ENCODE peak calls at places on chromosomes 11 and 22, in ten cellular contexts. One of them, this sample, is unnamed.

GRCh38 chr22:32202539-32203180 is 2.2 kb downstream of the RFPL2 start:
- DNase-seq in NB4: peak
- DNase-seq in stimulated activated CD4-positive, alpha-beta T cell treated with anti-CD3 and anti-CD28 coated beads, Interleukin-4, amount 100 ng/mL, for 4 hours: no peak
- DNase-seq in naive thymus-derived CD4-positive, alpha-beta T cell: no peak
- DNase-seq in fibroblast of pulmonary artery: peak
- DNase-seq in neural progenitor cell: peak
- DNase-seq in prostate gland: peak
- DNase-seq in lung: peak
- DNase-seq in HuH-7.5: peak
- DNase-seq in astrocyte of the spinal cord: peak
- DNase-seq in this sample: peak

GRCh38 chr11:34274712-34275398 is 83.0 kb downstream of the ABTB2 start:
- DNase-seq in astrocyte of the spinal cord: peak
- DNase-seq in HuH-7.5: peak
- DNase-seq in stimulated activated CD4-positive, alpha-beta T cell treated with anti-CD3 and anti-CD28 coated beads, Interleukin-4, amount 100 ng/mL, for 4 hours: no peak
- DNase-seq in fibroblast of pulmonary artery: peak
- DNase-seq in lung: peak
- DNase-seq in NB4: no peak
- DNase-seq in naive thymus-derived CD4-positive, alpha-beta T cell: no peak
- DNase-seq in prostate gland: peak
- DNase-seq in neural progenitor cell: no peak
- DNase-seq in this sample: peak

GRCh38 chr11:67026941-67027340 is 4.0 kb downstream of the SYT12 start:
- DNase-seq in neural progenitor cell: no peak
- DNase-seq in HuH-7.5: no peak
- DNase-seq in stimulated activated CD4-positive, alpha-beta T cell treated with anti-CD3 and anti-CD28 coated beads, Interleukin-4, amount 100 ng/mL, for 4 hours: no peak
- DNase-seq in prostate gland: no peak
- DNase-seq in fibroblast of pulmonary artery: no peak
- DNase-seq in NB4: no peak
- DNase-seq in astrocyte of the spinal cord: no peak
- DNase-seq in naive thymus-derived CD4-positive, alpha-beta T cell: no peak
- DNase-seq in lung: no peak
- DNase-seq in this sample: no peak

GRCh38 chr11:29448246-29448877 is 568.5 kb downstream of the KCNA4 start:
- DNase-seq in prostate gland: no peak
- DNase-seq in neural progenitor cell: peak
- DNase-seq in HuH-7.5: no peak
- DNase-seq in NB4: peak
- DNase-seq in astrocyte of the spinal cord: peak
- DNase-seq in fibroblast of pulmonary artery: peak
- DNase-seq in naive thymus-derived CD4-positive, alpha-beta T cell: no peak
- DNase-seq in lung: no peak
- DNase-seq in stimulated activated CD4-positive, alpha-beta T cell treated with anti-CD3 and anti-CD28 coated beads, Interleukin-4, amount 100 ng/mL, for 4 hours: no peak
- DNase-seq in this sample: peak

GRCh38 chr11:35276396-35276795 is 137.4 kb downstream of the CD44 start:
- DNase-seq in naive thymus-derived CD4-positive, alpha-beta T cell: no peak
- DNase-seq in NB4: no peak
- DNase-seq in astrocyte of the spinal cord: peak
- DNase-seq in HuH-7.5: no peak
- DNase-seq in prostate gland: peak
- DNase-seq in fibroblast of pulmonary artery: no peak
- DNase-seq in stimulated activated CD4-positive, alpha-beta T cell treated with anti-CD3 and anti-CD28 coated beads, Interleukin-4, amount 100 ng/mL, for 4 hours: peak
- DNase-seq in neural progenitor cell: no peak
- DNase-seq in lung: peak
- DNase-seq in this sample: peak

GRCh38 chr11:30046211-30046945 is 29.5 kb upstream of the KCNA4 start:
- DNase-seq in prostate gland: no peak
- DNase-seq in naive thymus-derived CD4-positive, alpha-beta T cell: no peak
- DNase-seq in stimulated activated CD4-positive, alpha-beta T cell treated with anti-CD3 and anti-CD28 coated beads, Interleukin-4, amount 100 ng/mL, for 4 hours: no peak
- DNase-seq in neural progenitor cell: peak
- DNase-seq in astrocyte of the spinal cord: no peak
- DNase-seq in NB4: peak
- DNase-seq in fibroblast of pulmonary artery: no peak
- DNase-seq in lung: no peak
- DNase-seq in HuH-7.5: no peak
- DNase-seq in this sample: no peak

GRCh38 chr11:111561801-111562325 is 21.3 kb downstream of the LAYN start:
- DNase-seq in stimulated activated CD4-positive, alpha-beta T cell treated with anti-CD3 and anti-CD28 coated beads, Interleukin-4, amount 100 ng/mL, for 4 hours: no peak
- DNase-seq in astrocyte of the spinal cord: peak
- DNase-seq in HuH-7.5: no peak
- DNase-seq in prostate gland: no peak
- DNase-seq in lung: no peak
- DNase-seq in naive thymus-derived CD4-positive, alpha-beta T cell: no peak
- DNase-seq in neural progenitor cell: no peak
- DNase-seq in NB4: no peak
- DNase-seq in fibroblast of pulmonary artery: peak
- DNase-seq in this sample: peak

GRCh38 chr11:105609341-105609781 is 512 bp upstream of the GRIA4 start:
- DNase-seq in stimulated activated CD4-positive, alpha-beta T cell treated with anti-CD3 and anti-CD28 coated beads, Interleukin-4, amount 100 ng/mL, for 4 hours: no peak
- DNase-seq in HuH-7.5: peak
- DNase-seq in lung: no peak
- DNase-seq in prostate gland: no peak
- DNase-seq in naive thymus-derived CD4-positive, alpha-beta T cell: no peak
- DNase-seq in NB4: peak
- DNase-seq in astrocyte of the spinal cord: peak
- DNase-seq in fibroblast of pulmonary artery: peak
- DNase-seq in neural progenitor cell: peak
- DNase-seq in this sample: peak

GRCh38 chr11:2832718-2833020 is 52.9 kb downstream of the CDKN1C start:
- DNase-seq in fibroblast of pulmonary artery: no peak
- DNase-seq in HuH-7.5: no peak
- DNase-seq in neural progenitor cell: no peak
- DNase-seq in lung: no peak
- DNase-seq in NB4: no peak
- DNase-seq in stimulated activated CD4-positive, alpha-beta T cell treated with anti-CD3 and anti-CD28 coated beads, Interleukin-4, amount 100 ng/mL, for 4 hours: no peak
- DNase-seq in astrocyte of the spinal cord: no peak
- DNase-seq in naive thymus-derived CD4-positive, alpha-beta T cell: no peak
- DNase-seq in prostate gland: no peak
- DNase-seq in this sample: no peak

GRCh38 chr11:94424662-94425061 is 23.4 kb upstream of the GPR83 start:
- DNase-seq in prostate gland: no peak
- DNase-seq in HuH-7.5: no peak
- DNase-seq in NB4: no peak
- DNase-seq in neural progenitor cell: no peak
- DNase-seq in lung: no peak
- DNase-seq in astrocyte of the spinal cord: peak
- DNase-seq in stimulated activated CD4-positive, alpha-beta T cell treated with anti-CD3 and anti-CD28 coated beads, Interleukin-4, amount 100 ng/mL, for 4 hours: no peak
- DNase-seq in fibroblast of pulmonary artery: peak
- DNase-seq in naive thymus-derived CD4-positive, alpha-beta T cell: no peak
- DNase-seq in this sample: peak

GRCh38 chr11:110432713-110433392 is 3.1 kb downstream of the FDX1 start:
- DNase-seq in fibroblast of pulmonary artery: peak
- DNase-seq in prostate gland: no peak
- DNase-seq in naive thymus-derived CD4-positive, alpha-beta T cell: no peak
- DNase-seq in neural progenitor cell: peak
- DNase-seq in astrocyte of the spinal cord: peak
- DNase-seq in stimulated activated CD4-positive, alpha-beta T cell treated with anti-CD3 and anti-CD28 coated beads, Interleukin-4, amount 100 ng/mL, for 4 hours: no peak
- DNase-seq in HuH-7.5: no peak
- DNase-seq in lung: no peak
- DNase-seq in NB4: peak
- DNase-seq in this sample: peak

GRCh38 chr11:2388431-2389024 is 11.4 kb downstream of the CD81 start:
- DNase-seq in NB4: no peak
- DNase-seq in neural progenitor cell: no peak
- DNase-seq in prostate gland: no peak
- DNase-seq in astrocyte of the spinal cord: no peak
- DNase-seq in lung: no peak
- DNase-seq in naive thymus-derived CD4-positive, alpha-beta T cell: no peak
- DNase-seq in stimulated activated CD4-positive, alpha-beta T cell treated with anti-CD3 and anti-CD28 coated beads, Interleukin-4, amount 100 ng/mL, for 4 hours: no peak
- DNase-seq in HuH-7.5: no peak
- DNase-seq in fibroblast of pulmonary artery: no peak
- DNase-seq in this sample: no peak

GRCh38 chr11:78690588-78690987 is 115.9 kb upstream of the NARS2 start:
- DNase-seq in astrocyte of the spinal cord: peak
- DNase-seq in lung: no peak
- DNase-seq in naive thymus-derived CD4-positive, alpha-beta T cell: no peak
- DNase-seq in stimulated activated CD4-positive, alpha-beta T cell treated with anti-CD3 and anti-CD28 coated beads, Interleukin-4, amount 100 ng/mL, for 4 hours: no peak
- DNase-seq in prostate gland: no peak
- DNase-seq in neural progenitor cell: no peak
- DNase-seq in HuH-7.5: no peak
- DNase-seq in NB4: no peak
- DNase-seq in fibroblast of pulmonary artery: no peak
- DNase-seq in this sample: peak

GRCh38 chr11:73248526-73249185 is 23.5 kb upstream of the P2RY6 start:
- DNase-seq in naive thymus-derived CD4-positive, alpha-beta T cell: no peak
- DNase-seq in prostate gland: no peak
- DNase-seq in HuH-7.5: no peak
- DNase-seq in neural progenitor cell: no peak
- DNase-seq in NB4: no peak
- DNase-seq in lung: no peak
- DNase-seq in fibroblast of pulmonary artery: no peak
- DNase-seq in astrocyte of the spinal cord: no peak
- DNase-seq in stimulated activated CD4-positive, alpha-beta T cell treated with anti-CD3 and anti-CD28 coated beads, Interleukin-4, amount 100 ng/mL, for 4 hours: no peak
- DNase-seq in this sample: no peak

GRCh38 chr22:39435616-39436015 is 21.2 kb upstream of the MGAT3 start:
- DNase-seq in naive thymus-derived CD4-positive, alpha-beta T cell: no peak
- DNase-seq in stimulated activated CD4-positive, alpha-beta T cell treated with anti-CD3 and anti-CD28 coated beads, Interleukin-4, amount 100 ng/mL, for 4 hours: no peak
- DNase-seq in fibroblast of pulmonary artery: no peak
- DNase-seq in NB4: no peak
- DNase-seq in neural progenitor cell: no peak
- DNase-seq in lung: no peak
- DNase-seq in HuH-7.5: no peak
- DNase-seq in prostate gland: no peak
- DNase-seq in astrocyte of the spinal cord: no peak
- DNase-seq in this sample: no peak

GRCh38 chr11:117735350-117735977 is 61.6 kb downstream of the DSCAML1 start:
- DNase-seq in NB4: no peak
- DNase-seq in prostate gland: no peak
- DNase-seq in astrocyte of the spinal cord: no peak
- DNase-seq in neural progenitor cell: no peak
- DNase-seq in HuH-7.5: no peak
- DNase-seq in fibroblast of pulmonary artery: no peak
- DNase-seq in naive thymus-derived CD4-positive, alpha-beta T cell: no peak
- DNase-seq in stimulated activated CD4-positive, alpha-beta T cell treated with anti-CD3 and anti-CD28 coated beads, Interleukin-4, amount 100 ng/mL, for 4 hours: no peak
- DNase-seq in lung: no peak
- DNase-seq in this sample: no peak

GRCh38 chr11:46127150-46127638 is 5.9 kb upstream of the PHF21A start:
- DNase-seq in neural progenitor cell: peak
- DNase-seq in prostate gland: no peak
- DNase-seq in NB4: peak
- DNase-seq in HuH-7.5: peak
- DNase-seq in naive thymus-derived CD4-positive, alpha-beta T cell: peak
- DNase-seq in stimulated activated CD4-positive, alpha-beta T cell treated with anti-CD3 and anti-CD28 coated beads, Interleukin-4, amount 100 ng/mL, for 4 hours: peak
- DNase-seq in lung: peak
- DNase-seq in fibroblast of pulmonary artery: peak
- DNase-seq in astrocyte of the spinal cord: peak
- DNase-seq in this sample: peak

GRCh38 chr22:38935023-38935422 is 22.4 kb upstream of the APOBEC3A start:
- DNase-seq in lung: peak
- DNase-seq in astrocyte of the spinal cord: no peak
- DNase-seq in stimulated activated CD4-positive, alpha-beta T cell treated with anti-CD3 and anti-CD28 coated beads, Interleukin-4, amount 100 ng/mL, for 4 hours: no peak
- DNase-seq in naive thymus-derived CD4-positive, alpha-beta T cell: no peak
- DNase-seq in HuH-7.5: no peak
- DNase-seq in neural progenitor cell: no peak
- DNase-seq in fibroblast of pulmonary artery: no peak
- DNase-seq in NB4: no peak
- DNase-seq in prostate gland: peak
- DNase-seq in this sample: no peak